ENCODE peak calls at places on chromosomes 11 and 22, in eight cellular contexts. One of them, this sample, is unnamed. For H3K9me3, the result is how much of the 10 kb centered on the place peaks cover.

GRCh38 chr22:31085493-31085824 is 4.3 kb downstream of the SMTN start:
- DNase-seq in uterus: no peak
- DNase-seq in A673: peak
- DNase-seq in lower lobe of right lung: no peak
- DNase-seq in esophagus muscularis mucosa: no peak
- DNase-seq in Peyer's patch: no peak
- DNase-seq in CD4-positive, alpha-beta T cell: no peak
- DNase-seq in upper lobe of right lung: no peak
- DNase-seq in this sample: no peak

GRCh38 chr11:120336641-120337132 is 474 bp downstream of the ARHGEF12 start:
- DNase-seq in Peyer's patch: no peak
- DNase-seq in upper lobe of right lung: no peak
- DNase-seq in uterus: no peak
- DNase-seq in esophagus muscularis mucosa: no peak
- DNase-seq in lower lobe of right lung: peak
- DNase-seq in A673: peak
- DNase-seq in CD4-positive, alpha-beta T cell: no peak
- DNase-seq in this sample: no peak

GRCh38 chr22:22698263-22698750 is 53.9 kb downstream of the GGTLC2 start:
- DNase-seq in CD4-positive, alpha-beta T cell: no peak
- DNase-seq in lower lobe of right lung: no peak
- DNase-seq in upper lobe of right lung: no peak
- DNase-seq in A673: no peak
- DNase-seq in esophagus muscularis mucosa: no peak
- DNase-seq in Peyer's patch: no peak
- DNase-seq in uterus: no peak
- DNase-seq in this sample: no peak

GRCh38 chr22:37504964-37505363 is 14.3 kb downstream of the CARD10 start:
- DNase-seq in CD4-positive, alpha-beta T cell: no peak
- DNase-seq in lower lobe of right lung: no peak
- DNase-seq in Peyer's patch: no peak
- DNase-seq in upper lobe of right lung: no peak
- DNase-seq in esophagus muscularis mucosa: no peak
- DNase-seq in A673: no peak
- DNase-seq in uterus: no peak
- DNase-seq in this sample: no peak

GRCh38 chr22:44578516-44579230 is 80.6 kb upstream of the RTL6 start:
- DNase-seq in lower lobe of right lung: peak
- DNase-seq in upper lobe of right lung: peak
- DNase-seq in uterus: no peak
- DNase-seq in A673: no peak
- DNase-seq in esophagus muscularis mucosa: no peak
- DNase-seq in CD4-positive, alpha-beta T cell: no peak
- DNase-seq in Peyer's patch: peak
- DNase-seq in this sample: peak

GRCh38 chr22:42154731-42155543 is 24.3 kb upstream of the CYP2D6 start:
- DNase-seq in CD4-positive, alpha-beta T cell: no peak
- DNase-seq in lower lobe of right lung: no peak
- DNase-seq in Peyer's patch: no peak
- DNase-seq in esophagus muscularis mucosa: no peak
- DNase-seq in uterus: no peak
- DNase-seq in A673: no peak
- DNase-seq in upper lobe of right lung: no peak
- DNase-seq in this sample: no peak

GRCh38 chr11:2944953-2945756 is 15.9 kb upstream of the PHLDA2 start:
- DNase-seq in A673: peak
- DNase-seq in lower lobe of right lung: peak
- DNase-seq in CD4-positive, alpha-beta T cell: peak
- DNase-seq in esophagus muscularis mucosa: peak
- DNase-seq in upper lobe of right lung: peak
- DNase-seq in uterus: peak
- DNase-seq in Peyer's patch: peak
- DNase-seq in this sample: peak

GRCh38 chr11:127182586-127183203 is 182.1 kb upstream of the KIRREL3 start:
- DNase-seq in esophagus muscularis mucosa: no peak
- DNase-seq in uterus: no peak
- DNase-seq in upper lobe of right lung: no peak
- DNase-seq in A673: peak
- DNase-seq in CD4-positive, alpha-beta T cell: no peak
- DNase-seq in Peyer's patch: no peak
- DNase-seq in lower lobe of right lung: no peak
- DNase-seq in this sample: no peak

GRCh38 chr11:131668867-131669780 is 298.7 kb downstream of the NTM start:
- DNase-seq in uterus: no peak
- DNase-seq in lower lobe of right lung: peak
- DNase-seq in Peyer's patch: no peak
- DNase-seq in CD4-positive, alpha-beta T cell: no peak
- DNase-seq in A673: peak
- DNase-seq in esophagus muscularis mucosa: no peak
- DNase-seq in upper lobe of right lung: no peak
- DNase-seq in this sample: no peak

GRCh38 chr11:58276151-58276550 is 8.1 kb upstream of the OR10W1 start:
- DNase-seq in lower lobe of right lung: no peak
- DNase-seq in A673: no peak
- DNase-seq in upper lobe of right lung: no peak
- DNase-seq in esophagus muscularis mucosa: no peak
- DNase-seq in Peyer's patch: no peak
- DNase-seq in uterus: no peak
- DNase-seq in CD4-positive, alpha-beta T cell: no peak
- DNase-seq in this sample: no peak

GRCh38 chr11:47923667-47924066 is 56.7 kb upstream of the PTPRJ start:
- DNase-seq in uterus: peak
- DNase-seq in Peyer's patch: no peak
- DNase-seq in lower lobe of right lung: peak
- DNase-seq in A673: no peak
- DNase-seq in esophagus muscularis mucosa: no peak
- DNase-seq in CD4-positive, alpha-beta T cell: no peak
- DNase-seq in upper lobe of right lung: no peak
- DNase-seq in this sample: no peak

GRCh38 chr11:48036011-48036410 is 55.7 kb downstream of the PTPRJ start:
- DNase-seq in Peyer's patch: no peak
- DNase-seq in lower lobe of right lung: no peak
- DNase-seq in CD4-positive, alpha-beta T cell: no peak
- DNase-seq in A673: no peak
- DNase-seq in uterus: no peak
- DNase-seq in upper lobe of right lung: no peak
- DNase-seq in esophagus muscularis mucosa: no peak
- DNase-seq in this sample: peak

GRCh38 chr22:19052941-19053551 is 69.2 kb downstream of the DGCR2 start:
- DNase-seq in upper lobe of right lung: peak
- DNase-seq in Peyer's patch: no peak
- DNase-seq in lower lobe of right lung: peak
- DNase-seq in CD4-positive, alpha-beta T cell: no peak
- DNase-seq in esophagus muscularis mucosa: no peak
- DNase-seq in A673: no peak
- DNase-seq in uterus: no peak
- DNase-seq in this sample: peak

GRCh38 chr22:11627436-11627797 is 3900.6 kb upstream of the OR11H1 start:
- DNase-seq in CD4-positive, alpha-beta T cell: no peak
- DNase-seq in A673: no peak
- DNase-seq in Peyer's patch: peak
- DNase-seq in upper lobe of right lung: peak
- DNase-seq in lower lobe of right lung: no peak
- DNase-seq in uterus: no peak
- DNase-seq in esophagus muscularis mucosa: no peak
- DNase-seq in this sample: peak
- H3K9me3 ChIP-seq in CD4-positive, alpha-beta T cell: under half
- H3K9me3 ChIP-seq in A673: half or more
- H3K9me3 ChIP-seq in Peyer's patch: under half
- H3K9me3 ChIP-seq in upper lobe of right lung: under half
- H3K9me3 ChIP-seq in lower lobe of right lung: under half
- H3K9me3 ChIP-seq in uterus: under half
- H3K9me3 ChIP-seq in esophagus muscularis mucosa: under half
- H3K9me3 ChIP-seq in this sample: half or more

GRCh38 chr11:61836193-61836592 is 8.1 kb downstream of the FADS2 start:
- DNase-seq in esophagus muscularis mucosa: no peak
- DNase-seq in A673: no peak
- DNase-seq in lower lobe of right lung: no peak
- DNase-seq in Peyer's patch: no peak
- DNase-seq in uterus: no peak
- DNase-seq in upper lobe of right lung: no peak
- DNase-seq in CD4-positive, alpha-beta T cell: no peak
- DNase-seq in this sample: peak
- H3K9me3 ChIP-seq in esophagus muscularis mucosa: under half
- H3K9me3 ChIP-seq in A673: under half
- H3K9me3 ChIP-seq in lower lobe of right lung: under half
- H3K9me3 ChIP-seq in Peyer's patch: under half
- H3K9me3 ChIP-seq in uterus: under half
- H3K9me3 ChIP-seq in upper lobe of right lung: under half
- H3K9me3 ChIP-seq in CD4-positive, alpha-beta T cell: under half
- H3K9me3 ChIP-seq in this sample: under half

GRCh38 chr11:106186630-106187029 is 109.2 kb downstream of the AASDHPPT start:
- DNase-seq in lower lobe of right lung: no peak
- DNase-seq in CD4-positive, alpha-beta T cell: no peak
- DNase-seq in A673: no peak
- DNase-seq in Peyer's patch: no peak
- DNase-seq in esophagus muscularis mucosa: no peak
- DNase-seq in upper lobe of right lung: no peak
- DNase-seq in uterus: no peak
- DNase-seq in this sample: no peak
- H3K9me3 ChIP-seq in lower lobe of right lung: under half
- H3K9me3 ChIP-seq in CD4-positive, alpha-beta T cell: under half
- H3K9me3 ChIP-seq in A673: under half
- H3K9me3 ChIP-seq in Peyer's patch: under half
- H3K9me3 ChIP-seq in esophagus muscularis mucosa: under half
- H3K9me3 ChIP-seq in upper lobe of right lung: under half
- H3K9me3 ChIP-seq in uterus: under half
- H3K9me3 ChIP-seq in this sample: under half

DNA sequence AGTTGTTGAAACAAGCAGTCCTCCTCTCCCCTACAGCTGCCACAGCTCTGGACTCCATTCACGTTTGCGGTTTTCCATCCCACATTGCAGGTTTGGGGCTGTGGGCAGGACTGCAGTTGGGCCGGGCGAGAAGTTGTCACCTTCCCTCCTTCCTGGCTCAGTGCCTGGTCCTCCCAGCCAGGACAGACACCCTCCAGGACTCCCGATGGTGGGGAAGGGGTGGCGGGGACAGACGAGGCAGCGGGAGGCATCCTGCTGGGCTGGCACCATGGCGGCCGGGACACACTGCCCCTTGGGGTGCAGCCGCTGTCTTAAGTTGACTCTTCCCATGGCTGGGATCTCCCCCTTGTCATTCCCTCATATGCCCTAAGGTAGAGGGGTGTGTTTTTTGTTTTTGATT is 615.2 kb downstream of the BRD1 start:
- DNase-seq in Peyer's patch: peak
- DNase-seq in lower lobe of right lung: peak
- DNase-seq in upper lobe of right lung: peak
- DNase-seq in A673: no peak
- DNase-seq in uterus: peak
- DNase-seq in esophagus muscularis mucosa: no peak
- DNase-seq in CD4-positive, alpha-beta T cell: no peak
- DNase-seq in this sample: peak
- H3K9me3 ChIP-seq in Peyer's patch: under half
- H3K9me3 ChIP-seq in lower lobe of right lung: under half
- H3K9me3 ChIP-seq in upper lobe of right lung: under half
- H3K9me3 ChIP-seq in A673: under half
- H3K9me3 ChIP-seq in uterus: under half
- H3K9me3 ChIP-seq in esophagus muscularis mucosa: under half
- H3K9me3 ChIP-seq in CD4-positive, alpha-beta T cell: under half
- H3K9me3 ChIP-seq in this sample: under half

This sample was measured in spleen.